ENCODE peak calls at places on chromosome 2, in four cellular contexts. I is NCI-H524; D is CD8-positive, alpha-beta memory T cell; O is NCI-H774. L is an unnamed sample.

GRCh38 chr2:39228413-39229209 is 15.2 kb downstream of the CDKL4 start:
- DNase-seq in I (no peak), O (no peak), D (peak; percentile 43), L (no peak)

GRCh38 chr2:16293871-16294270 is 353.5 kb downstream of the MYCN start:
- DNase-seq in O (no peak), D (no peak), I (no peak), L (no peak)

GRCh38 chr2:197502685-197503084 is 2.5 kb downstream of the HSPE1 start:
- DNase-seq in O (no peak), D (no peak), I (no peak), L (no peak)

GRCh38 chr2:204483497-204484164 is 61.6 kb upstream of the PARD3B start:
- DNase-seq in I (peak; percentile 30), D (no peak), O (peak; percentile 37), L (peak; percentile 79)

GRCh38 chr2:28547906-28548600 is 52.2 kb downstream of the PLB1 start:
- DNase-seq in O (no peak), D (no peak), I (no peak), L (no peak)

GRCh38 chr2:23487735-23488492 is 102.9 kb downstream of the KLHL29 start:
- DNase-seq in D (no peak), O (no peak), I (no peak), L (no peak)

GRCh38 chr2:229297284-229297683 is 26.2 kb upstream of the PID1 start:
- DNase-seq in I (no peak), O (peak; percentile 1), D (no peak), L (peak; percentile 75)

GRCh38 chr2:237128026-237128703 is 42.5 kb downstream of the COPS8 start:
- DNase-seq in O (no peak), D (no peak), I (no peak), L (no peak)

GRCh38 chr2:64352292-64352691 is 101.7 kb upstream of the LGALSL start:
- DNase-seq in I (no peak), D (no peak), O (no peak), L (no peak)

GRCh38 chr2:29251406-29251805 is 136.2 kb downstream of the CLIP4 start:
- DNase-seq in I (no peak), D (no peak), O (no peak), L (no peak)

GRCh38 chr2:176491172-176491904 is 222.1 kb downstream of the MTX2 start:
- DNase-seq in I (peak; percentile 2), O (no peak), D (no peak), L (no peak)

GRCh38 chr2:37421686-37422085 is 77.3 kb downstream of the QPCT start:
- DNase-seq in D (no peak), O (no peak), I (no peak), L (no peak)

L was measured in NCI-H345.